ENCODE peak calls at places on chromosomes 1 and 21, in nine cellular contexts. P is GM23338, I is aorta, U is GM23248, N is adrenal gland, G is bronchial epithelial cell, Y is A549, B is pancreas, K is foreskin fibroblast. C is an unnamed sample.

GRCh38 chr1:201310986-201311355 is 27.7 kb downstream of the PKP1 start:
- DNase-seq in P (no peak), I (no peak), U (peak), N (no peak), G (peak), Y (peak), B (no peak), K (peak), C (no peak)

GRCh38 chr1:201513498-201514243 is 6.7 kb upstream of the CSRP1 start:
- DNase-seq in P (no peak), I (no peak), U (no peak), N (no peak), G (no peak), Y (no peak), B (no peak), K (no peak), C (no peak)

GRCh38 chr1:64948905-64949833 is 17.2 kb downstream of the JAK1 start:
- DNase-seq in P (peak), I (no peak), U (peak), N (no peak), G (peak), Y (no peak), B (no peak), K (peak), C (no peak)

GRCh38 chr1:110239491-110240430 is 29.6 kb downstream of the KCNC4 start:
- DNase-seq in P (no peak), I (no peak), U (peak), N (no peak), G (no peak), Y (no peak), B (peak), K (no peak), C (no peak)

GRCh38 chr1:160707171-160708109 is 4.2 kb downstream of the CD48 start:
- DNase-seq in P (no peak), I (no peak), U (no peak), N (no peak), G (no peak), Y (no peak), B (no peak), K (no peak), C (no peak)

GRCh38 chr21:45979141-45979631 is 2.4 kb upstream of the COL6A1 start:
- DNase-seq in P (no peak), I (peak), U (peak), N (no peak), G (no peak), Y (no peak), B (no peak), K (peak), C (no peak)

GRCh38 chr1:33072707-33073106 is 8.2 kb upstream of the AZIN2 start:
- DNase-seq in P (no peak), I (no peak), U (peak), N (no peak), G (no peak), Y (no peak), B (no peak), K (peak), C (no peak)

GRCh38 chr21:46229133-46229922 is 754 bp upstream of the LSS start:
- DNase-seq in P (peak), I (peak), U (no peak), N (no peak), G (no peak), Y (peak), B (peak), K (no peak), C (no peak)

GRCh38 chr21:42443876-42444744 is 40.4 kb downstream of the UBASH3A start:
- DNase-seq in P (no peak), I (no peak), U (no peak), N (no peak), G (no peak), Y (no peak), B (no peak), K (no peak), C (no peak)

GRCh38 chr1:25729774-25730173 is 70.2 kb upstream of the SELENON start:
- DNase-seq in P (no peak), I (peak), U (no peak), N (peak), G (no peak), Y (no peak), B (no peak), K (no peak), C (no peak)

GRCh38 chr1:78145105-78145580 is 99.4 kb downstream of the GIPC2 start:
- DNase-seq in P (peak), I (peak), U (peak), N (peak), G (peak), Y (peak), B (peak), K (peak), C (peak)

GRCh38 chr1:177983824-177984528 is 14.1 kb upstream of the SEC16B start:
- DNase-seq in P (peak), I (peak), U (peak), N (peak), G (peak), Y (no peak), B (peak), K (peak), C (peak)

GRCh38 chr1:32396482-32396881 is 2.2 kb upstream of the BSDC1 start:
- DNase-seq in P (no peak), I (no peak), U (no peak), N (no peak), G (no peak), Y (no peak), B (no peak), K (no peak), C (no peak)

GRCh38 chr1:203675596-203676347 is 49.1 kb downstream of the ATP2B4 start:
- DNase-seq in P (no peak), I (no peak), U (no peak), N (no peak), G (no peak), Y (no peak), B (peak), K (no peak), C (no peak)

GRCh38 chr1:203672354-203672753 is 45.7 kb downstream of the ATP2B4 start:
- DNase-seq in P (no peak), I (peak), U (peak), N (peak), G (no peak), Y (no peak), B (peak), K (peak), C (no peak)

GRCh38 chr1:203676455-203676854 is 49.8 kb downstream of the ATP2B4 start:
- DNase-seq in P (peak), I (no peak), U (no peak), N (no peak), G (no peak), Y (no peak), B (no peak), K (no peak), C (no peak)

GRCh38 chr1:203671808-203672207 is 45.2 kb downstream of the ATP2B4 start:
- DNase-seq in P (no peak), I (no peak), U (no peak), N (no peak), G (no peak), Y (no peak), B (no peak), K (no peak), C (no peak)

DNA sequence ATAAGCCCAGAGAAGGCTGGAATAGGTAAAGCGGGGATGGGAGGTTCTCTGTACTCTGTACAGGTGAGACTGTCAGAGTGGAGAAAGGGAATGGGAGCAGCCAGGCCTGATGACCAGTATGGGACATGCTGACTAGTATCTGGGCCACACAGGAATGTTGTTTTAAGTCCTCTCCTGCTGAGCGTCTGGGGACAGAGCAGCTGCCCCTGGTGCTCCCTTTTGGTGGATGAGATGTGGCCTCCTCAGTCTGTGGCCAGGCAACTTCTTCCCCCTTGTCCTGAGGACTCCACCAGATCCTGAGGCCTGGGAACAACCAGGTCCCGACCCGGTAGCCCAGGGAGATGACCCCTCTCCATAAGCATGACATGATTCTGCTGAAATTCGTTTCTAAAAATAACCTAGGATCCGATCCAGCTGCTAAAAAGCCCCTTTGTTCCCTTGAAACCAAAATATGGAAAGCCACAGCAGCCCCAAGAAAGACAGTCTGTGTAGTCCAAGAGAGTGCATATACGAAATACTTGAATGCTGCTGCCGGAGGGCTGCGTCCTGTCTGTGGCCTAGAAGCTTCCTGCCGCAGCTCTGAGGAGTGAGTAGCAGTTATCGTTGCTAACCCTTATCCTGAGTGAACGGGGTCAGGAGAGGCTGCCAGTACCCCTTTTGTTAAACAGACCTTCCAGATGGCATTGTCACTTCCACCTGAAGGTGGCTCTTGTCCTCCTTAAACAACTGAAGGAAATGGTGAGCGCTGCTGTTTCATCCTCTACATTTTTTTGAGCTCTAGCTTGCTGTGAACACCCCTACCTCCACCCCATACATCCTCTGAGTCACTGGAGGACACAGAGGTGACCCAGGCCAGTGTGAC is 47.1 kb downstream of the ATP2B4 start:
- DNase-seq in P (peak), I (peak), U (peak), N (peak), G (peak), Y (peak), B (no peak), K (peak), C (peak)
- H3K4me3 ChIP-seq in P (no peak), I (no peak), U (no peak), N (no peak), G (no peak), Y (no peak), B (no peak), K (no peak), C (no peak)

DNA sequence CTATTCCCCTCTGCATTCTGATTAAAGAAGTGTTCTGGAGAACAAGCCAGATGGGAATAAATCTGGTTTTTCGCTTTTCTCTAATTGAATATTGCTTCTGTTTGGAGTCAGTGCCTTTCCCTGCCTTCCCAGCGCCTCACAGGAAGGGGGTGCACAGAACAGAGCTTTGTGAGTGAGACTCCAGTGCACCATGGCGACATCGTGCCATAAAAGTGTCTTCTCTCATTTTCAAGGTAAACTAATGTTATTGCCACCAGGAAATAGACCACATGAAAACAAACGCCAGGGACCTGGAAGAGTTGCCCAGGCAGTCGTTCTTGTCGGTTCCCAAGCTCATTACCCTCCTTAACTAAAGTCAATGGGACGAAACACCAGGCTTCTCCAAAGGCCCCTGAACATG is 43.5 kb upstream of the SLC45A1 start:
- DNase-seq in P (no peak), I (no peak), U (no peak), N (no peak), G (no peak), Y (no peak), B (peak), K (no peak), C (no peak)
- H3K4me3 ChIP-seq in P (no peak), I (no peak), U (no peak), N (no peak), G (no peak), Y (no peak), B (no peak), K (no peak), C (no peak)

DNA sequence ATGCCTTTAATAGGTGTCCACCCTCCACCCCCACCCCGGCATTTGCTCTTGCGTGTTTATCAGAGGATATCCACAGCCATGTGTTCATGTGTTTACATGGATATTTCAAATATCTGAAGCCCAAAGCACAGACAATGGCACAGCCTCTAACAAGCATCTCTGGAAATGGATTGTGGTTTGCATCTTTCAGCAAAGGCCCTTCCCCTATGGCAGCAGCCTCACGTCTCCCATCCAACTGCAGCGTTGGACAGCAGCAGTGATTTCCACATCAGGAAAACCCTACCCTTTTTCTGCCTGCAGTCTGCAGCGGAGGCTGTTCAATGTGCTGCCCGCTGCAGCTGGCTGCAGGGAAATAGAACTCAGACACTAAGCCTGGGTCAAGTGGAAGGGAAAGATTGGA is 1.6 kb downstream of the RASSF5 start:
- DNase-seq in P (no peak), I (peak), U (peak), N (peak), G (no peak), Y (no peak), B (no peak), K (peak), C (no peak)
- H3K4me3 ChIP-seq in P (no peak), I (no peak), U (no peak), N (peak), G (no peak), Y (no peak), B (peak), K (peak), C (no peak)

DNA sequence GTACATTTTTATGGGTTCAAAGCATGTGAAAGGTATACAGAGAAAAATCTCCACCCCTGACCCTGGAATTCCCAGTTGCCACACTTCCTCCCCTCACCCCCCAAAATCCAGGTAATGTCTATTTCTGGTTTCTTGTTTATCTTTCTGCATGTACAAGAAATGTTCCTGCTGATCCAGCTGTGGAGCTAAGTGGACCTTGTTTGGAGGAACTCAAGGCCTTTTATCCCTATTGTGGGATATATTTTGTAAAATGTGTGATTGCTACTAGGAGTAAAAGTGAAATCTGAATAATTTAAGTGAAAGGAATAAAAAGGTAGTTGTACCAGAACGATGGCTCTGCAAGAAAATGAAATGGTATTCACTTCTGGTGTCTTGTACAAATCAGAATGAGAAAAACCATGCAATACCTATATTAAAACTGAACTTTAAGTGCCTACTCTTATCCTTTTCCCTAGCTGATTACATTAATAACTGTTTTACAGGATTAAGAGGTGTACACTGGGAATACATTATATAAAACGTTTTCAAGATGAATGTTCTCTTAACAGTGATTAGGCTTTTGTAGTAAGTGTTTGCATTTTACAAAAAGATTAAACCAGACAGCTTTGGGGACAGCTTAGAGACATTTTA is 3.1 kb downstream of the SPEN start:
- DNase-seq in P (no peak), I (no peak), U (peak), N (no peak), G (no peak), Y (no peak), B (no peak), K (no peak), C (no peak)
- H3K4me3 ChIP-seq in P (peak), I (no peak), U (peak), N (peak), G (peak), Y (peak), B (peak), K (peak), C (peak)

DNA sequence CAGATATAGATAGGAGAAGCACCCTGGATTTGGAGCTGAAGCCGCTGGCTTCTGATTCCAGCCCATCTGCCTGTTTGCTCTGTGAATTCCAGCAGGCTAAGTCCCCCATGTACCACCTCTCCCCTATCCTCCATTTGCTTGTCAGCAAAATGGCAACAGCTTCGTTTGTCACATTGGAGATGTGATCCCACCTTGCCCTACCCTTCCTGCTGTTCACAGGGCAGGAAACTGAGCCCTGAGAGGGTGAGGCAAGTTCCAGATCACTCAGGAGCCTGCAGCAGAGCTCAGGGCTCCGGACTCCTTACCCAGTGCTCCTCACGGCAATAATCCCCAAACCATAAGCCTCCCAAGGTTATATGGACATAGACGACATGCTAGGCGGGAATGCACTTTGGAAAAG is 14.9 kb downstream of the SLC2A1 start:
- DNase-seq in P (no peak), I (peak), U (no peak), N (no peak), G (no peak), Y (no peak), B (no peak), K (no peak), C (no peak)
- H3K4me3 ChIP-seq in P (no peak), I (no peak), U (no peak), N (no peak), G (no peak), Y (no peak), B (no peak), K (no peak), C (no peak)

GRCh38 chr1:31372961-31373896 is at the start of gene FABP3:
- DNase-seq in P (peak), I (peak), U (peak), N (peak), G (peak), Y (no peak), B (peak), K (peak), C (no peak)

GRCh38 chr1:31374511-31375196 is 1.8 kb upstream of the FABP3 start:
- DNase-seq in P (no peak), I (peak), U (peak), N (peak), G (no peak), Y (no peak), B (peak), K (peak), C (no peak)

GRCh38 chr1:31371560-31371959 is 1.3 kb downstream of the FABP3 start:
- DNase-seq in P (no peak), I (peak), U (no peak), N (peak), G (no peak), Y (no peak), B (no peak), K (no peak), C (no peak)

GRCh38 chr1:31372051-31372450 is 825 bp downstream of the FABP3 start:
- DNase-seq in P (no peak), I (no peak), U (no peak), N (peak), G (no peak), Y (no peak), B (no peak), K (no peak), C (no peak)

GRCh38 chr1:31373897-31374486 is 1.1 kb upstream of the FABP3 start:
- DNase-seq in P (no peak), I (no peak), U (no peak), N (no peak), G (no peak), Y (no peak), B (no peak), K (no peak), C (no peak)
- H3K4me3 ChIP-seq in P (peak), I (no peak), U (peak), N (peak), G (peak), Y (no peak), B (peak), K (peak), C (peak)

DNA sequence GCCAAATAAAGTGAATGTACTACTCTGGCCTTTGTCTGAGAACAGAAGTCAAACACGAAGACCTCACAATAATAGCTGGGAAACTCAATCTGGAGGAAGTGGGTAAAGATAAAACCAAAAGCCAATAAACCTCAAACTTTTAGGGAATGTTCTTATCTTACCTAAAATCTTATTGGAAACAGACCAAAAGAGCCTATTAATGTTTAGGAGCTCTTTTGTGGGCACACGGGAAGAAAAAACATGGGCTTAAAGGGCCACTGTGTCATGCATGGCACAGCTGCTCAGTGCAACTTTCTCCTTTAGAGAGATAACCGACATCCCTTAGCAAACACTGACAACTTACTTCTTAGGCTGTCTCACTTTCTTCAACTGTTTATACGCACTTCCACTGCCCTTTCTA is 16.1 kb downstream of the EIF2B3 start:
- DNase-seq in P (no peak), I (no peak), U (no peak), N (no peak), G (no peak), Y (no peak), B (no peak), K (no peak), C (no peak)
- H3K4me3 ChIP-seq in P (no peak), I (no peak), U (no peak), N (no peak), G (no peak), Y (no peak), B (no peak), K (no peak), C (no peak)

DNA sequence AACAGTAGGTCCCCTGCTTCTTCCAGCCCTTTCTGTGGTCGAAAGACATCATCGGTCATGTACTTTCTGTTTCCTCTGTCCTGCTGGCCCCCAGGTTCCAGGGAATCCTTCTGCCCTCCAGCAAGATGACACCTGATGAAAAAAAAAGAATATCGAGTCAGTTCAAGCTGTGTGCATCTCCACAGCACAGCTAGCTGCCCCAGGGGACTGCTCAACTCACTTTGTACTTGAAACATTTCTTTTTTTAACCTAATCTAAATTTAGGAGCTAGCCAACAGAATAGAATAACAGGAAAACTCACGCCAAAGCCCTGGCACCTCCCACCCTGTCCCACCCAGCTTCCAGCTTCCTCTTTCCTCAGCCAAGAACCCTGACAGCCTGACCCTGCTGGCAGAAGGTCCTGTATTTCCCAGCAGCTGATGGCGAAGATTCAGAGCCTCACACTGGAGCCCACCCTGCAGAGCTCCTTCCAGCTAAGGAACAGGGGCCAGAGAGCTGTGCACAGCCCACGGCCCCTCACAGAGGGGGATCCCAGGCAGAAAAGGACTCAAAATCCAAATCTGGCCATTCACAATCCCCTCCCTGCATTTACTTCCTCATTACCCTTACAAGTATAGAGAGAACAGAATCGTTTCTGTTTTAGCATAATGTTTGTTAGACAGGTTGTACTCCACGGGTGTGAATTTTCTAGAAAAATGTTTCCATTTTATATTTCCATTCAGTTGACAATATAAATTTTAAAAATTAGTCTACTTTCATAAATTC is 176.4 kb downstream of the PSMG1 start:
- DNase-seq in P (no peak), I (peak), U (no peak), N (peak), G (peak), Y (no peak), B (no peak), K (no peak), C (no peak)
- H3K4me3 ChIP-seq in P (no peak), I (no peak), U (no peak), N (no peak), G (no peak), Y (no peak), B (no peak), K (no peak), C (no peak)

C was measured in astrocyte of the cerebellum.